ENCODE peak calls at places on chromosomes 3 and 15, in eight cellular contexts. A, I, S, G, U, E, L and P are unnamed samples.

GRCh38 chr3:46466273-46466672 is 1.6 kb upstream of the LTF start:
- DNase-seq in G (no peak), L (no peak), E (no peak), A (peak), U (no peak), I (no peak), S (no peak), P (peak)

GRCh38 chr3:100103558-100104441 is 10.5 kb downstream of the FILIP1L start:
- DNase-seq in A (no peak), L (no peak), G (no peak), E (no peak), U (no peak), S (no peak), I (no peak), P (no peak)

GRCh38 chr3:137217733-137218132 is 259.9 kb downstream of the IL20RB start:
- DNase-seq in S (no peak), E (peak), G (peak), U (no peak), I (no peak), A (no peak), L (no peak), P (no peak)

GRCh38 chr15:71447328-71448250 is 332.3 kb downstream of the THSD4 start:
- DNase-seq in E (no peak), G (no peak), I (no peak), A (no peak), U (peak), S (no peak), L (peak), P (no peak)

GRCh38 chr3:182490601-182491485 is 302.5 kb upstream of the ATP11B start:
- DNase-seq in A (no peak), S (no peak), E (no peak), U (peak), G (peak), I (no peak), L (no peak), P (no peak)

GRCh38 chr3:42066516-42067181 is 24.5 kb upstream of the TRAK1 start:
- DNase-seq in S (no peak), G (peak), A (no peak), I (no peak), L (peak), E (no peak), U (no peak), P (no peak)

GRCh38 chr3:59773970-59774369 is 724.1 kb upstream of the CFAP20DC start:
- DNase-seq in U (no peak), L (no peak), I (no peak), A (no peak), G (no peak), S (no peak), E (no peak), P (no peak)

GRCh38 chr3:129962600-129962999 is 11.9 kb upstream of the TRH start:
- DNase-seq in A (no peak), I (no peak), U (no peak), L (no peak), E (no peak), S (no peak), G (no peak), P (no peak)

GRCh38 chr15:83935774-83936173 is 281.9 kb downstream of the ADAMTSL3 start:
- DNase-seq in S (no peak), E (no peak), U (no peak), G (no peak), A (no peak), I (no peak), L (no peak), P (no peak)

GRCh38 chr15:76994971-76995945 is at the start of gene PSTPIP1:
- DNase-seq in I (peak), S (no peak), L (peak), G (no peak), A (peak), U (peak), E (no peak), P (no peak)

GRCh38 chr3:7897643-7898042 is 604.0 kb upstream of the LMCD1 start:
- DNase-seq in S (no peak), U (no peak), G (no peak), I (no peak), E (no peak), L (no peak), A (no peak), P (no peak)

GRCh38 chr3:142057331-142057725 is 92.0 kb downstream of the TFDP2 start:
- DNase-seq in G (no peak), A (no peak), L (no peak), I (no peak), E (no peak), S (no peak), U (no peak), P (no peak)

GRCh38 chr15:25186411-25186810 is 231.6 kb downstream of the SNRPN start:
- DNase-seq in I (no peak), S (peak), A (no peak), E (no peak), U (no peak), G (no peak), L (no peak), P (no peak)

GRCh38 chr15:62781081-62781497 is 261.5 kb upstream of the TPM1 start:
- DNase-seq in G (no peak), U (no peak), S (no peak), L (no peak), E (no peak), A (peak), I (no peak), P (no peak)

GRCh38 chr3:18410205-18410604 is 14.9 kb downstream of the SATB1 start:
- DNase-seq in U (no peak), G (no peak), I (no peak), E (no peak), L (no peak), S (no peak), A (no peak), P (no peak)

GRCh38 chr3:140854961-140855360 is 86.7 kb upstream of the SLC25A36 start:
- DNase-seq in S (no peak), E (no peak), U (no peak), L (no peak), G (no peak), A (no peak), I (no peak), P (no peak)

GRCh38 chr3:16675805-16676204 is 70.6 kb upstream of the DAZL start:
- DNase-seq in L (no peak), I (no peak), S (no peak), U (no peak), A (no peak), E (no peak), G (peak), P (no peak)

GRCh38 chr3:115100172-115100571 is 46.9 kb downstream of the ZBTB20 start:
- DNase-seq in S (no peak), A (no peak), L (no peak), E (no peak), I (peak), U (no peak), G (peak), P (no peak)

GRCh38 chr3:71050521-71051258 is 532.8 kb downstream of the FOXP1 start:
- DNase-seq in I (no peak), A (no peak), S (no peak), G (no peak), U (no peak), E (no peak), L (no peak), P (no peak)

GRCh38 chr3:63918321-63918720 is 6.1 kb upstream of the SCAANT1 start:
- DNase-seq in E (no peak), G (no peak), I (no peak), S (no peak), U (no peak), L (no peak), A (no peak), P (no peak)

GRCh38 chr3:43752908-43753307 is 62.2 kb downstream of the ABHD5 start:
- DNase-seq in E (no peak), S (no peak), L (no peak), G (no peak), A (no peak), U (no peak), I (no peak), P (no peak)

GRCh38 chr15:101014276-101014675 is 95.1 kb downstream of the LRRK1 start:
- DNase-seq in E (no peak), U (no peak), S (no peak), L (no peak), I (no peak), G (no peak), A (peak), P (peak)

GRCh38 chr3:138348950-138349739 is 766 bp downstream of the MRAS start:
- DNase-seq in A (no peak), E (peak), G (peak), L (no peak), I (no peak), S (no peak), U (no peak), P (no peak)

GRCh38 chr3:65732060-65732933 is 306.4 kb downstream of the MAGI1 start:
- DNase-seq in S (no peak), I (no peak), E (peak), G (peak), A (no peak), L (no peak), U (peak), P (no peak)

GRCh38 chr3:64824281-64824980 is 136.6 kb upstream of the ADAMTS9 start:
- DNase-seq in E (no peak), L (no peak), G (no peak), U (no peak), S (no peak), A (no peak), I (no peak), P (no peak)

GRCh38 chr15:64742385-64742784 is 33.0 kb downstream of the RBPMS2 start:
- DNase-seq in G (no peak), I (no peak), A (no peak), U (no peak), E (no peak), S (no peak), L (no peak), P (no peak)

GRCh38 chr3:193782280-193782654 is 189.3 kb downstream of the OPA1 start:
- DNase-seq in S (no peak), E (no peak), G (no peak), U (peak), A (no peak), I (no peak), L (no peak), P (no peak)

GRCh38 chr3:151707216-151707615 is 26.5 kb upstream of the AADACL2 start:
- DNase-seq in U (no peak), A (no peak), G (no peak), S (no peak), E (no peak), I (no peak), L (no peak), P (no peak)

GRCh38 chr15:31051646-31052045 is 49.9 kb downstream of the TRPM1 start:
- DNase-seq in E (no peak), S (no peak), I (no peak), L (no peak), U (no peak), G (no peak), A (no peak), P (no peak)

GRCh38 chr15:41022487-41023090 is 69.3 kb downstream of the CHAC1 start:
- DNase-seq in G (peak), U (peak), L (peak), S (no peak), E (peak), I (peak), A (no peak), P (no peak)

GRCh38 chr15:51575775-51576174 is 46.8 kb downstream of the DMXL2 start:
- DNase-seq in A (no peak), E (no peak), S (no peak), L (no peak), I (no peak), G (no peak), U (no peak), P (no peak)

GRCh38 chr3:10352146-10352911 is 31.4 kb upstream of the SEC13 start:
- DNase-seq in E (no peak), G (no peak), S (no peak), A (peak), U (no peak), L (no peak), I (no peak), P (no peak)

GRCh38 chr3:149547413-149547812 is 72.9 kb downstream of the TM4SF4 start:
- DNase-seq in L (peak), U (no peak), G (no peak), S (no peak), E (no peak), A (no peak), I (no peak), P (no peak)

GRCh38 chr15:80585544-80586018 is 109.5 kb upstream of the ABHD17C start:
- DNase-seq in E (no peak), S (no peak), A (no peak), I (no peak), U (peak), L (peak), G (peak), P (no peak)
- TF ChIP-seq CTCF in E (no peak), S (no peak), A (no peak), I (no peak), U (no peak), L (peak), G (peak), P (no peak)

GRCh38 chr3:57682284-57682683 is 10.6 kb downstream of the DENND6A start:
- DNase-seq in I (no peak), L (no peak), E (no peak), G (no peak), U (no peak), S (no peak), A (no peak), P (no peak)
- TF ChIP-seq CTCF in I (no peak), L (no peak), E (peak), G (peak), U (no peak), S (no peak), A (no peak), P (no peak)

GRCh38 chr15:67382723-67383122 is 128.1 kb downstream of the IQCH start:
- DNase-seq in I (no peak), L (no peak), G (no peak), A (no peak), E (no peak), U (no peak), S (no peak), P (no peak)

GRCh38 chr15:67383903-67384302 is 129.3 kb downstream of the IQCH start:
- DNase-seq in I (no peak), S (no peak), L (no peak), E (no peak), U (no peak), A (no peak), G (no peak), P (no peak)

GRCh38 chr15:67386947-67387346 is 132.4 kb downstream of the IQCH start:
- DNase-seq in S (no peak), I (no peak), G (no peak), E (no peak), L (no peak), A (no peak), U (no peak), P (no peak)

GRCh38 chr15:67384761-67385160 is 130.2 kb downstream of the IQCH start:
- DNase-seq in I (no peak), U (no peak), E (no peak), G (no peak), A (no peak), L (no peak), S (no peak), P (no peak)

GRCh38 chr15:67385971-67386370 is 131.4 kb downstream of the IQCH start:
- DNase-seq in U (no peak), A (no peak), G (no peak), I (no peak), E (no peak), S (no peak), L (no peak), P (no peak)
- TF ChIP-seq CTCF in U (no peak), A (no peak), G (peak), I (no peak), E (peak), S (no peak), L (no peak), P (peak)

DNA sequence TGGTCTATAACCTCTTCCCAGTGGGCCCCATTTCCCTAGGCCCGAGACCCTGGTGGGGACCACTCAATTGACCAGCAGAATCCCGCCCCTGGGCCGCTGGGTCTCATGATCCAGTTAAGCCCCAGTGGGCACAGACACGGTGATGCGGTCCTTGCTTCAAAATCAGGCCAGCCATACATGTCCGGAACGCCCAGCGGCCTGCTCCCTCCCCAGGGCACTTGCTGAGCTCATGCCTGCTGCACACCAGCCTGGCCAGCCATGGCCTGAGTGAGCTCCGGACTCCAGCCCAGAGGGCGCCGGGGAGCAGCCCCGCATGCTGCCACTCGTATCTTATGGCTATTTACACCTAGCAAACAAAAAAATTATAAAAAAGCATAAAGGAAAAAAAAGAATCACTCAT is 34.4 kb upstream of the IQSEC1 start:
- DNase-seq in G (no peak), U (no peak), E (no peak), A (peak), S (peak), I (no peak), L (peak), P (no peak)
- TF ChIP-seq CTCF in G (peak), U (no peak), E (no peak), A (no peak), S (no peak), I (no peak), L (no peak), P (no peak)

DNA sequence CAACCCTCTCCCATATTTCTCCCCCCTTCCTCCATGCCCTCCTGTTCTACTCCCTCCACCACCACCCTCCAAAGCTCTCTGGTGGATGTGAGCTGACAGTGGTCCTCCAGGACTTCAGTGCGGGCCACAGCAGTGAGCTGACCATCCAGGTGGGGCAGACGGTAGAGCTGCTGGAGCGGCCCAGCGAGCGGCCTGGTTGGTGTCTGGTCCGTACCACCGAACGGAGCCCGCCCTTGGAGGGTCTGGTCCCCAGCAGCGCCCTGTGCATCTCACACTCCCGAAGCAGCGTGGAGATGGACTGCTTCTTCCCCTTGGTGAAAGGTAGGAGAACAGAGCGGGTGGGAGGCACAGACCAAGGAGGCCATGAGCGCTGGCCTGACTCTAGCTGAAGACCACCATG is 167.5 kb upstream of the UMPS start:
- DNase-seq in E (no peak), I (no peak), G (no peak), S (no peak), L (no peak), A (no peak), U (no peak), P (no peak)
- TF ChIP-seq CTCF in E (no peak), I (no peak), G (no peak), S (no peak), L (no peak), A (no peak), U (no peak), P (no peak)